ENCODE peak calls at places on chromosomes 11 and 22, in four cellular contexts. One of them, this sample, is unnamed.

GRCh38 chr11:117382746-117383145 is 55.1 kb downstream of the CEP164 start:
- DNase-seq in hepatocyte: no peak
- DNase-seq in OCI-LY7: no peak
- DNase-seq in pancreas: no peak
- DNase-seq in this sample: no peak

GRCh38 chr11:24574461-24574860 is 77.6 kb downstream of the LUZP2 start:
- DNase-seq in OCI-LY7: no peak
- DNase-seq in pancreas: no peak
- DNase-seq in hepatocyte: no peak
- DNase-seq in this sample: no peak

GRCh38 chr22:17194213-17194612 is 25.0 kb downstream of the ADA2 start:
- DNase-seq in pancreas: no peak
- DNase-seq in hepatocyte: no peak
- DNase-seq in OCI-LY7: no peak
- DNase-seq in this sample: no peak

GRCh38 chr22:26065847-26066246 is 103.4 kb upstream of the SEZ6L start:
- DNase-seq in pancreas: no peak
- DNase-seq in OCI-LY7: no peak
- DNase-seq in hepatocyte: no peak
- DNase-seq in this sample: no peak

GRCh38 chr11:96103102-96103501 is 179.2 kb upstream of the MTMR2 start:
- DNase-seq in pancreas: no peak
- DNase-seq in OCI-LY7: no peak
- DNase-seq in hepatocyte: no peak
- DNase-seq in this sample: no peak

GRCh38 chr11:107151579-107151978 is 133.3 kb upstream of the GUCY1A2 start:
- DNase-seq in pancreas: no peak
- DNase-seq in OCI-LY7: no peak
- DNase-seq in hepatocyte: no peak
- DNase-seq in this sample: no peak

GRCh38 chr22:32823024-32823730 is 21.7 kb downstream of the TIMP3 start:
- DNase-seq in hepatocyte: peak; percentile 76
- DNase-seq in pancreas: peak; percentile 67
- DNase-seq in OCI-LY7: peak; percentile 25
- DNase-seq in this sample: peak; percentile 67

GRCh38 chr11:75563501-75563977 is 1.5 kb downstream of the SERPINH1 start:
- DNase-seq in hepatocyte: no peak
- DNase-seq in pancreas: no peak
- DNase-seq in OCI-LY7: no peak
- DNase-seq in this sample: no peak

GRCh38 chr11:94767701-94768601 is at the start of gene AMOTL1:
- DNase-seq in OCI-LY7: no peak
- DNase-seq in hepatocyte: peak; percentile 96
- DNase-seq in pancreas: peak; percentile 94
- DNase-seq in this sample: peak; percentile 96

GRCh38 chr11:93123351-93123898 is 74.4 kb downstream of the SLC36A4 start:
- DNase-seq in OCI-LY7: no peak
- DNase-seq in pancreas: peak; percentile 68
- DNase-seq in hepatocyte: peak; percentile 43
- DNase-seq in this sample: no peak

GRCh38 chr11:23711981-23712380 is 784.9 kb upstream of the LUZP2 start:
- DNase-seq in hepatocyte: no peak
- DNase-seq in pancreas: no peak
- DNase-seq in OCI-LY7: no peak
- DNase-seq in this sample: no peak

GRCh38 chr22:36942561-36942960 is 29.1 kb downstream of the CSF2RB start:
- DNase-seq in pancreas: no peak
- DNase-seq in OCI-LY7: no peak
- DNase-seq in hepatocyte: no peak
- DNase-seq in this sample: no peak

DNA sequence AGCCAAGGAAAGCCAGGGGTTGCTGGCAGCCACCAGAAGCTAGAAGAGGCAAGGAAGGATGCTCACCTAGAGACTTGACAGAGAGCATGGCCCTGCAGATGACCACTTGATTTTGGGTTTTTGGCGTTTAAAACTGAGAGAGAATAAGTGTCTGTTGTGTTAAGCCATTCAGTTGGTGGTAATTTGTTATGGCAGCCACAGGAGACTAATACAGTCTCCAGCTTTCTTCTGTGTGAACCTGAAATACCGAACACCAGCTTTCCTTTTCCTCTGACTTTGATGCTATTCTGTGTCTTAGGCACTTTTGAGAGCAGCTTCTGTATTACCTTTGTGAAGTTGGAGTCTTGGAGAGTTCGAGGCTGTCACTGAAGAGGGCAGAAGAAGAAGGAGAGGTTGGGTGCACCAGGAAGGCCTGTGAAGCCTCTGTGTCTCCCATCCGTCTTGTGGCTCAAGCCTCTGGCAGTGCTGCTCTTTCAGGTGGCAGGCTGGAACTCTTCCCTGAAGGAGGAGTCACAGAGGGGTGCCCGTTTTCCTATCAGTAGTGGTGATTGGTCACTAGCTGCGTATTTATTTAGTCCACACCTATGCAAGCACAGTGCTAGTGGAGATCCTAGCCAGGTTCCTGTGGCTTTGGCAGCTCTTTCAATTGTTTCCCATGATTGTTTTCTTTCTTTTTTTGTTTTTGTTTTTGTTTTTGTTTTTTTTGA is 2.5 kb downstream of the TBC1D22A start:
- DNase-seq in pancreas: peak; percentile 52
- DNase-seq in hepatocyte: no peak
- DNase-seq in OCI-LY7: no peak
- DNase-seq in this sample: no peak
- TF ChIP-seq CTCF in pancreas: no peak
- TF ChIP-seq CTCF in hepatocyte: no peak
- TF ChIP-seq CTCF in OCI-LY7: no peak
- TF ChIP-seq CTCF in this sample: no peak

GRCh38 chr11:534592-535518 is 521 bp downstream of the HRAS start:
- DNase-seq in hepatocyte: peak; percentile 55
- DNase-seq in pancreas: peak; percentile 79
- DNase-seq in OCI-LY7: peak; percentile 54
- DNase-seq in this sample: peak; percentile 38
- TF ChIP-seq CTCF in hepatocyte: no peak
- TF ChIP-seq CTCF in pancreas: no peak
- TF ChIP-seq CTCF in OCI-LY7: peak; percentile 26
- TF ChIP-seq CTCF in this sample: no peak

GRCh38 chr11:70082829-70083228 is 4.7 kb downstream of the ANO1 start:
- DNase-seq in pancreas: no peak
- DNase-seq in hepatocyte: no peak
- DNase-seq in OCI-LY7: no peak
- DNase-seq in this sample: no peak
- TF ChIP-seq CTCF in pancreas: no peak
- TF ChIP-seq CTCF in hepatocyte: peak; percentile 28
- TF ChIP-seq CTCF in OCI-LY7: peak; percentile 49
- TF ChIP-seq CTCF in this sample: peak; percentile 53

GRCh38 chr11:66426314-66426713 is 5.5 kb downstream of the NPAS4 start:
- DNase-seq in OCI-LY7: no peak
- DNase-seq in pancreas: no peak
- DNase-seq in hepatocyte: no peak
- DNase-seq in this sample: no peak

GRCh38 chr11:66429983-66430602 is 8.6 kb downstream of the MRPL11 start:
- DNase-seq in OCI-LY7: peak; percentile 73
- DNase-seq in pancreas: peak; percentile 85
- DNase-seq in hepatocyte: peak; percentile 84
- DNase-seq in this sample: peak; percentile 78

GRCh38 chr11:66432597-66432996 is 6.1 kb downstream of the MRPL11 start:
- DNase-seq in OCI-LY7: no peak
- DNase-seq in hepatocyte: no peak
- DNase-seq in pancreas: no peak
- DNase-seq in this sample: no peak

DNA sequence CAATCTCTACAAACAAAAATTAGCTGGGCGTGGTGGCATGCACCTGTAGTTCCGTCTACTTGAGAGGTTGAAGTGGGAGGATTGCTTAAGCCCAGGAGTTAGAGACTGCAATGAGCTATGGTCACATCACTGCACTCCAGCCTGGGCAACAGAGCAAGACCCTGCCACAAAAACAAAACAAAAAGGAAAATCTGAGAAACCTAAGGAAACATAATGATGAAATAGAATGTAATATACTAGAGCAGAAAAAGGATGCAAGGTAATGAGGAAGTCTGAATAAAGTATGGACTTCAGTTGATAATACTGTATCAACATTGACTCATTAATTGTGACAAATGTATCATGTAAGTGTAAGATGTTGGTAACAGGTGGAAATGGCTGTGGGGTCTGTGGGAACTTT is 8.1 kb downstream of the NPAS4 start:
- DNase-seq in hepatocyte: no peak
- DNase-seq in OCI-LY7: no peak
- DNase-seq in pancreas: no peak
- DNase-seq in this sample: no peak
- TF ChIP-seq CTCF in hepatocyte: no peak
- TF ChIP-seq CTCF in OCI-LY7: no peak
- TF ChIP-seq CTCF in pancreas: no peak
- TF ChIP-seq CTCF in this sample: no peak

DNA sequence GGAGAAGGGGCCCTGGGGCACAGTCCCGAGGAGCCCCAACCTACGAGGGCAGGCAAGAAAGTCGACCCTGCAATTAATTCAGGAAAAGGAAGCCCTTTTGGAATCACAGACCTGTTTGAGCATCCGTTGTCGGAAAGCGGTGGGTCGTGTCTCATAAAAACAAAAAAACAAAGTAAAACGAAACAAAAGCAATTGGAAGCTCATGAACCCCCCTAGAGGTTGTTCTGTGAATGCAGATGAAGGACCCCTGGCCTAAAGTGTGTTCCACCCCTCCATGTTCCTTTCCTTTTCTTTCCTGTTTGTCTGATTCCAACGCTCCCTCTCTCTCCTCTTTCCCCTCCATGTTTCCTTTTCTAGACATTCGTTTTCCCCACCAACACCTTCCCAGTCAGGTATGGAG is 203.7 kb downstream of the GRIK4 start:
- DNase-seq in pancreas: no peak
- DNase-seq in hepatocyte: no peak
- DNase-seq in OCI-LY7: peak; percentile 83
- DNase-seq in this sample: no peak
- TF ChIP-seq CTCF in pancreas: no peak
- TF ChIP-seq CTCF in hepatocyte: peak; percentile 32
- TF ChIP-seq CTCF in OCI-LY7: peak; percentile 84
- TF ChIP-seq CTCF in this sample: peak; percentile 72

GRCh38 chr11:14358729-14359439 is at the start of gene RRAS2:
- DNase-seq in hepatocyte: peak; percentile 91
- DNase-seq in pancreas: peak; percentile 91
- DNase-seq in OCI-LY7: no peak
- DNase-seq in this sample: peak; percentile 87
- TF ChIP-seq CTCF in hepatocyte: no peak
- TF ChIP-seq CTCF in pancreas: no peak
- TF ChIP-seq CTCF in OCI-LY7: no peak
- TF ChIP-seq CTCF in this sample: no peak

GRCh38 chr11:132161538-132161937 is 791.1 kb downstream of the NTM start:
- DNase-seq in hepatocyte: no peak
- DNase-seq in OCI-LY7: no peak
- DNase-seq in pancreas: no peak
- DNase-seq in this sample: no peak

GRCh38 chr11:132158696-132159095 is 788.3 kb downstream of the NTM start:
- DNase-seq in OCI-LY7: no peak
- DNase-seq in pancreas: no peak
- DNase-seq in hepatocyte: no peak
- DNase-seq in this sample: no peak

GRCh38 chr11:132158091-132158490 is 787.7 kb downstream of the NTM start:
- DNase-seq in hepatocyte: peak; percentile 22
- DNase-seq in OCI-LY7: peak; percentile 3
- DNase-seq in pancreas: no peak
- DNase-seq in this sample: peak; percentile 50
- TF ChIP-seq CTCF in hepatocyte: peak; percentile 28
- TF ChIP-seq CTCF in OCI-LY7: peak; percentile 58
- TF ChIP-seq CTCF in pancreas: no peak
- TF ChIP-seq CTCF in this sample: peak; percentile 38

DNA sequence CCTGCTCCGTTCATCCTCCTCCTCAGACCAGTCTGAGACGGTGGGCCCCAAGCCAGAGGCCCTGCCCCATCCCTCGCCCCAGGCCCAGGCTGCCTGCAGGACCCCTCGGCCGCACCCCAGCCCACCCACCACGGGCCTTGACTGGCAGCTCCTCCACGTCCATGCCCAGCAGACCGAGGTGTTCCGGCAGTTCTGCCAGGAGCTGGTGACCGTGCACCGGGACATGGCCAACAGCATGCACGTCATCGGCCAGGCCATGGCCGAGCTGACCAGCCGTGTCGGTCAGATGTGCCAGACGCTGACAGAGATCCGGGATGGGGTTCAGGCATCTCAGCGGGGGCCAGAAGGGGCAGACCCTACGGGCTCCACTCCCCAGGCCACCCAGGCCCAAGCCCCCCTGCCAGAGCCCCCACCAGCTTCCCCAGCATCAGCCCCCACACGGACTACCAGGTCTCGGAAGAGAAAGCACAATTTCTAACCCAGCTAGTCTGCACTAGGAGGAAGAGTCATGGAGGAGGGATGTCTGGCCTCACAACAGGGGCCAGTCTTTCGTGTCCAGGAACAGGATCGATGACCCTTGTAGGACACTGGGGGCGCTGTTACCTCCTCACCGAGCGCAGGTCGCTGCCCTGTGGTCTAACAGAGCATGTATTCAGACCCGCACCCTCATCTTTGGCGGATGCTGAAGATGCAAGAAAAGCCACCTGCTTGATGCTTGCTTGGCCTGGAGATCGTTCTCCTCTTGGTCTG is 66.3 kb downstream of the PRDM11 start:
- DNase-seq in hepatocyte: no peak
- DNase-seq in OCI-LY7: no peak
- DNase-seq in pancreas: no peak
- DNase-seq in this sample: no peak
- TF ChIP-seq CTCF in hepatocyte: peak; percentile 2
- TF ChIP-seq CTCF in OCI-LY7: peak; percentile 33
- TF ChIP-seq CTCF in pancreas: no peak
- TF ChIP-seq CTCF in this sample: no peak

GRCh38 chr11:7657306-7658025 is 15.8 kb downstream of the CYB5R2 start:
- DNase-seq in hepatocyte: peak; percentile 74
- DNase-seq in pancreas: no peak
- DNase-seq in OCI-LY7: no peak
- DNase-seq in this sample: peak; percentile 52
- TF ChIP-seq CTCF in hepatocyte: peak; percentile 53
- TF ChIP-seq CTCF in pancreas: no peak
- TF ChIP-seq CTCF in OCI-LY7: peak; percentile 36
- TF ChIP-seq CTCF in this sample: peak; percentile 37

GRCh38 chr11:45774023-45774655 is 30.8 kb upstream of the SLC35C1 start:
- DNase-seq in OCI-LY7: no peak
- DNase-seq in pancreas: no peak
- DNase-seq in hepatocyte: no peak
- DNase-seq in this sample: no peak

GRCh38 chr11:45777127-45777969 is 27.6 kb upstream of the SLC35C1 start:
- DNase-seq in pancreas: no peak
- DNase-seq in OCI-LY7: no peak
- DNase-seq in hepatocyte: no peak
- DNase-seq in this sample: no peak

GRCh38 chr11:45774786-45775185 is 30.2 kb upstream of the SLC35C1 start:
- DNase-seq in pancreas: no peak
- DNase-seq in OCI-LY7: no peak
- DNase-seq in hepatocyte: no peak
- DNase-seq in this sample: no peak

GRCh38 chr11:45778341-45778740 is 26.6 kb upstream of the SLC35C1 start:
- DNase-seq in OCI-LY7: no peak
- DNase-seq in pancreas: no peak
- DNase-seq in hepatocyte: no peak
- DNase-seq in this sample: no peak

DNA sequence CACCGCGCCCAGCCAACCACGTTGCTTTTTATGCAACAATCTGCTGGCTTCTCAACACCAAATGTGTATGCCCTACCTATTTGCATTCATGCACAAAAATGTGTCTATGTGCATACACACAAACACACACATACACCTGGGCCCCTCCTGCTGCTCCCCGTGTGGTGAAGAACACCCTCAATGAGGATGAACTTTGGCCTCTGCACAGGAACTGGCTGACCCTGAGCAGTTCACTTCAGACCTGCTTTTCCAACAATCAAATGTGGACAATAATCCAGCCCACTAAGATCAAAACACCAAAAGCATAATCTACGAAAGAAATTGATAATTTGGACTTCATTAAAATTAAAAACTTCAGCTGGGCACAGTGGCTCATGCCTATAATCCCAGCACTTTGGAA is 25.3 kb upstream of the SLC35C1 start:
- DNase-seq in OCI-LY7: no peak
- DNase-seq in pancreas: no peak
- DNase-seq in hepatocyte: no peak
- DNase-seq in this sample: no peak
- TF ChIP-seq CTCF in OCI-LY7: no peak
- TF ChIP-seq CTCF in pancreas: no peak
- TF ChIP-seq CTCF in hepatocyte: no peak
- TF ChIP-seq CTCF in this sample: no peak